ENCODE peak calls at places on chromosome 21, in five cellular contexts. F is lower leg skin, V is Peyer's patch, D is cardiac fibroblast, O is AG04450. W is an unnamed sample.

GRCh38 chr21:16046625-16047340 is 317.0 kb downstream of the USP25 start:
- DNase-seq in D (peak), V (no peak), F (no peak), O (no peak), W (peak)

GRCh38 chr21:42071146-42071737 is at the start of gene UMODL1:
- DNase-seq in O (no peak), V (peak), D (no peak), F (no peak), W (no peak)

GRCh38 chr21:46304955-46305354 is 18.7 kb downstream of the C21orf58 start:
- DNase-seq in V (no peak), O (no peak), D (no peak), F (no peak), W (no peak)

GRCh38 chr21:14080764-14081096 is 130.0 kb downstream of the LIPI start:
- DNase-seq in V (no peak), O (no peak), F (no peak), D (no peak), W (no peak)

GRCh38 chr21:42474043-42474831 is 21.8 kb downstream of the RSPH1 start:
- DNase-seq in F (no peak), O (no peak), D (peak), V (peak), W (no peak)

GRCh38 chr21:26962516-26963305 is 4.2 kb downstream of the ADAMTS5 start:
- DNase-seq in V (no peak), O (no peak), F (no peak), D (no peak), W (peak)

GRCh38 chr21:23356905-23357304 is 2250.4 kb downstream of the MRPL39 start:
- DNase-seq in D (no peak), F (no peak), V (no peak), O (no peak), W (no peak)

GRCh38 chr21:17679002-17679600 is 66.4 kb upstream of the BTG3 start:
- DNase-seq in V (no peak), F (no peak), O (peak), D (peak), W (peak)

GRCh38 chr21:37983336-37984095 is 67.3 kb upstream of the KCNJ6 start:
- DNase-seq in V (no peak), F (no peak), D (peak), O (no peak), W (no peak)

GRCh38 chr21:43928230-43928607 is 63.2 kb downstream of the AGPAT3 start:
- DNase-seq in F (no peak), O (no peak), V (no peak), D (no peak), W (no peak)

GRCh38 chr21:35090403-35090802 is 41.3 kb upstream of the RUNX1 start:
- DNase-seq in D (no peak), V (no peak), F (no peak), O (no peak), W (no peak)

GRCh38 chr21:18529253-18529652 is 125.7 kb upstream of the TMPRSS15 start:
- DNase-seq in F (no peak), O (no peak), D (peak), V (no peak), W (peak)

GRCh38 chr21:45141507-45141906 is 67.1 kb downstream of the ADARB1 start:
- DNase-seq in V (no peak), D (no peak), O (no peak), F (no peak), W (no peak)

GRCh38 chr21:41653944-41654625 is 112.8 kb downstream of the RIPK4 start:
- DNase-seq in D (peak), F (no peak), V (peak), O (no peak), W (peak)

GRCh38 chr21:33684068-33684467 is 41.8 kb downstream of the ITSN1 start:
- DNase-seq in V (no peak), D (no peak), O (no peak), F (no peak), W (no peak)
- H3K4me3 ChIP-seq in V (no peak), D (no peak), O (no peak), F (no peak), W (no peak)

DNA sequence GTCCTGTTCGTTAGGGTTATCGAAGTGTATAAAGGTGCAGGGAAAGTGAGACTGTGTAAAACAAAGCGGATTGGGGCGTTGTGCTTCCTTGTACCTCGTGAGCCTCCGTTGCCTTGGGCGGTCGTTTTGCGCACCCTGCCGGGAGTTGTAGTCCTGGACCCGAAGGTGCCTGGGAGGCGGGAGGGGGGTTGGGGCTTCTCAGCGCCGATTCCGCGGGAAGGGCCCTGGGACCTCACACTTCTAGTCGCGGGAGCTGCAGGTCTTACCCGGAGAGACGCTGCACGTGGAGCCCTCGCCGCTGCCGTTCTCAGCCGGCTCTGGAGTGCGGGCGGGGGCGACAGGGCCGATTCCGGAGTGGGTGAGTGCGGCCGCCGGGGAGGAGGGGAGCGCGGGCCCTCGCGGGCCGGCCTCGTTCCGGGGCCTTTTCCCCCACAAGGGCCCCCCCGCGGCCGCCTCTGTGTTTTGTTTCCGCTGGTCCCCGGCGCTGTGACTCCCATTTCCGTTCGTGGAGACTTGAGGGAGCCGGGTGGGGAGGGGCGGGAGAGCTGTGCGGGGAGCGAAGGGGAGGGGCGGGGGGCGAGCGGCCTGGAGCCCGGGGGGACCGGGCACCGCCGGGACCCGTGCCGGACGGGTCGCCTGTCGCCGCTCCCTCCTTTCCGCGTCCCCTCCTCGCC is 586 bp downstream of the GABPA start:
- DNase-seq in O (peak), V (peak), D (peak), F (peak), W (peak)
- TF ChIP-seq CTCF in O (peak), V (no peak), D (peak), F (no peak), W (peak)

DNA sequence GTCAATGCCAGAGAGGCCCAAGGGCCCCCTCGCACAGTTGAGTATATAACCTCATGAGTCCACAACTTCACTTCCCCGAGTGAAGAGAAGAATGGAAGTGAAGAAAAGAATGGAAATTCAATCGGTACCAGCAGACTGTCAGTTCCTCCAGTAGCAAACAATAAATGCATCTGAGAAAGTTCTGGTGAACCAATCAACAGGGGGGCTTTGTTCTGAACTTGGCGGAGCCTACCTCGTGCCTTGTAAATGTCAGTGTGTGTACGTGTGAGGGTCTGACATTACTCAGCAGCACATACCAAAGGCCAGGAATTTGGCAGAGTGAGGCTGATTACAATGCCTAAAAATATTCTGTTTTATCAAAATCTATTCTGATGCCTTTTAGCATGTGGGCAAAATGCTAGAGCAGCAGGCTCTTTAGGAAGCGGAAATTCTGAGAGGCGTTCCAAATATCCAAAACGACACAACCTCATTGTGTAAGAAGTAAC is 238.5 kb downstream of the LTN1 start:
- DNase-seq in V (no peak), F (no peak), D (peak), O (peak), W (peak)
- H3K4me3 ChIP-seq in V (no peak), F (no peak), D (no peak), O (no peak), W (no peak)

DNA sequence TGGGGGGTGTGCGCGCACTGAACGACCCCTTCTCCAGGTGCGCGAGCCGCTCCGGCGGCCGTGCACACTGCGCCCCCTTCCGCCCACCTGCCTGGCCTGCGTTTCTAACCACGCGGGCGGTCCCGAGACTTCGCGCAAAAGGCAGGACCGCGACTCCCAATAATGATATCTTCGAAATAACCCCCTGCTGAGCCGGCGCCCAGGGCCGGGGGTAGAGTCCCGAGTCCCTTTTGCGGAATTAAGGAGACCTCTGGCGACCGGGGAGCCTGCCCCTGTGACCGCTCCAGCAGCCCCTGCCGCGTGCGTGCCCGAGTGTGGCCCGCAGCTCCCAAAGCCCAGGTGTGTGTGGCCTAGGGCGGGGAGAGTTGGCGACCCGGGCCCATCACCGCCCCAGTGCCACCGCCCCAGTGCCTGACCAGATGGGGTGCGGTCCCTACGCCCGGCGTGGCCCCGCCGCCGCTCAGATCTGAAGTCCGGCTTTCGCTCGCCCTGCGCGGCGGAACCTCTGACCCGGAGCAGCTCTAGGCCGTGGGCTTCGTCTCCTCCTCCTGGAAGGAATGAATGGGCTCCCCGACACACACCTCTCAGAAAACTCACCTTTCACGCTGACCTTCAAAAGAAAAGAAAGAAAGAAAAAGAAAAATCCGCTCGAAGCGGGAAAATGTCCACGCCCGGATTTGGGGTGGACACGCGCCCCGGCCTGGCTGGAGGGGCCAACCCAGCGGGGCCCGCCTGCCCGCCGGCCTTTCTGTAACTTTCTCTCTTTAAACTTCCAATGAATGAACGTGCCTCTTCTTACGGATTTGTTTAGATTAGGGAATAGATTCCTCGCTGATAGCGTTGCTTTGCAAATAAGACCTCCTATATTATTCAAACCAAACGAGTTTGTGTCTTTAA is 5.5 kb upstream of the SIM2 start:
- DNase-seq in V (no peak), O (no peak), D (no peak), F (no peak), W (no peak)
- TF ChIP-seq CTCF in V (no peak), O (peak), D (no peak), F (no peak), W (no peak)

W was measured in fibroblast of the aortic adventitia.